ENCODE peak calls at places on chromosomes 12 and 14, in eight cellular contexts. One of them, this sample, is unnamed.

GRCh38 chr12:87439990-87440827 is 589.0 kb downstream of the C12orf50 start:
- DNase-seq in CD4-positive, CD25-positive, alpha-beta regulatory T cell: no peak
- DNase-seq in hypothalamus: no peak
- DNase-seq in stimulated activated CD4-positive, alpha-beta T cell treated with anti-CD3 and anti-CD28 coated beads, Interleukin-1b, Interleukin-23, amount 100 ng/mL, for 24 hours: no peak
- DNase-seq in AG08395: peak
- DNase-seq in left ventricle myocardium inferior: no peak
- DNase-seq in upper lobe of right lung: no peak
- DNase-seq in mesothelial cell of epicardium: no peak
- DNase-seq in this sample: no peak

GRCh38 chr12:132275110-132275531 is 54.3 kb downstream of the GALNT9 start:
- DNase-seq in CD4-positive, CD25-positive, alpha-beta regulatory T cell: no peak
- DNase-seq in hypothalamus: no peak
- DNase-seq in stimulated activated CD4-positive, alpha-beta T cell treated with anti-CD3 and anti-CD28 coated beads, Interleukin-1b, Interleukin-23, amount 100 ng/mL, for 24 hours: no peak
- DNase-seq in AG08395: peak
- DNase-seq in left ventricle myocardium inferior: no peak
- DNase-seq in upper lobe of right lung: no peak
- DNase-seq in mesothelial cell of epicardium: no peak
- DNase-seq in this sample: peak

GRCh38 chr12:105204916-105205315 is 31.1 kb downstream of the APPL2 start:
- DNase-seq in CD4-positive, CD25-positive, alpha-beta regulatory T cell: no peak
- DNase-seq in hypothalamus: no peak
- DNase-seq in stimulated activated CD4-positive, alpha-beta T cell treated with anti-CD3 and anti-CD28 coated beads, Interleukin-1b, Interleukin-23, amount 100 ng/mL, for 24 hours: peak
- DNase-seq in AG08395: peak
- DNase-seq in left ventricle myocardium inferior: no peak
- DNase-seq in upper lobe of right lung: no peak
- DNase-seq in mesothelial cell of epicardium: no peak
- DNase-seq in this sample: no peak

GRCh38 chr12:121637231-121637914 is 11.0 kb downstream of the ORAI1 start:
- DNase-seq in CD4-positive, CD25-positive, alpha-beta regulatory T cell: peak
- DNase-seq in hypothalamus: peak
- DNase-seq in stimulated activated CD4-positive, alpha-beta T cell treated with anti-CD3 and anti-CD28 coated beads, Interleukin-1b, Interleukin-23, amount 100 ng/mL, for 24 hours: peak
- DNase-seq in AG08395: no peak
- DNase-seq in left ventricle myocardium inferior: no peak
- DNase-seq in upper lobe of right lung: peak
- DNase-seq in mesothelial cell of epicardium: no peak
- DNase-seq in this sample: peak

GRCh38 chr12:68798880-68799229 is 9.1 kb upstream of the MDM2 start:
- DNase-seq in CD4-positive, CD25-positive, alpha-beta regulatory T cell: no peak
- DNase-seq in hypothalamus: no peak
- DNase-seq in stimulated activated CD4-positive, alpha-beta T cell treated with anti-CD3 and anti-CD28 coated beads, Interleukin-1b, Interleukin-23, amount 100 ng/mL, for 24 hours: no peak
- DNase-seq in AG08395: no peak
- DNase-seq in left ventricle myocardium inferior: no peak
- DNase-seq in upper lobe of right lung: no peak
- DNase-seq in mesothelial cell of epicardium: no peak
- DNase-seq in this sample: no peak

GRCh38 chr12:113310489-113310888 is 24.4 kb downstream of the SLC8B1 start:
- DNase-seq in CD4-positive, CD25-positive, alpha-beta regulatory T cell: peak
- DNase-seq in hypothalamus: no peak
- DNase-seq in stimulated activated CD4-positive, alpha-beta T cell treated with anti-CD3 and anti-CD28 coated beads, Interleukin-1b, Interleukin-23, amount 100 ng/mL, for 24 hours: no peak
- DNase-seq in AG08395: no peak
- DNase-seq in left ventricle myocardium inferior: no peak
- DNase-seq in upper lobe of right lung: no peak
- DNase-seq in mesothelial cell of epicardium: no peak
- DNase-seq in this sample: peak

GRCh38 chr12:94998322-94998721 is 5.2 kb downstream of the NDUFA12 start:
- DNase-seq in CD4-positive, CD25-positive, alpha-beta regulatory T cell: no peak
- DNase-seq in hypothalamus: no peak
- DNase-seq in stimulated activated CD4-positive, alpha-beta T cell treated with anti-CD3 and anti-CD28 coated beads, Interleukin-1b, Interleukin-23, amount 100 ng/mL, for 24 hours: no peak
- DNase-seq in AG08395: no peak
- DNase-seq in left ventricle myocardium inferior: no peak
- DNase-seq in upper lobe of right lung: no peak
- DNase-seq in mesothelial cell of epicardium: no peak
- DNase-seq in this sample: no peak

GRCh38 chr14:64928239-64929002 is 14.1 kb downstream of the GPX2 start:
- DNase-seq in CD4-positive, CD25-positive, alpha-beta regulatory T cell: peak
- DNase-seq in hypothalamus: no peak
- DNase-seq in stimulated activated CD4-positive, alpha-beta T cell treated with anti-CD3 and anti-CD28 coated beads, Interleukin-1b, Interleukin-23, amount 100 ng/mL, for 24 hours: no peak
- DNase-seq in AG08395: no peak
- DNase-seq in left ventricle myocardium inferior: no peak
- DNase-seq in upper lobe of right lung: no peak
- DNase-seq in mesothelial cell of epicardium: no peak
- DNase-seq in this sample: peak

GRCh38 chr14:70008457-70008856 is 129.2 kb downstream of the SMOC1 start:
- DNase-seq in CD4-positive, CD25-positive, alpha-beta regulatory T cell: no peak
- DNase-seq in hypothalamus: no peak
- DNase-seq in stimulated activated CD4-positive, alpha-beta T cell treated with anti-CD3 and anti-CD28 coated beads, Interleukin-1b, Interleukin-23, amount 100 ng/mL, for 24 hours: no peak
- DNase-seq in AG08395: no peak
- DNase-seq in left ventricle myocardium inferior: no peak
- DNase-seq in upper lobe of right lung: no peak
- DNase-seq in mesothelial cell of epicardium: no peak
- DNase-seq in this sample: no peak

GRCh38 chr12:92242917-92243316 is 97.3 kb upstream of the BTG1 start:
- DNase-seq in CD4-positive, CD25-positive, alpha-beta regulatory T cell: no peak
- DNase-seq in hypothalamus: no peak
- DNase-seq in stimulated activated CD4-positive, alpha-beta T cell treated with anti-CD3 and anti-CD28 coated beads, Interleukin-1b, Interleukin-23, amount 100 ng/mL, for 24 hours: no peak
- DNase-seq in AG08395: peak
- DNase-seq in left ventricle myocardium inferior: no peak
- DNase-seq in upper lobe of right lung: no peak
- DNase-seq in mesothelial cell of epicardium: no peak
- DNase-seq in this sample: no peak

GRCh38 chr12:111687255-111687654 is 1.4 kb downstream of the ACAD10 start:
- DNase-seq in CD4-positive, CD25-positive, alpha-beta regulatory T cell: peak
- DNase-seq in hypothalamus: no peak
- DNase-seq in stimulated activated CD4-positive, alpha-beta T cell treated with anti-CD3 and anti-CD28 coated beads, Interleukin-1b, Interleukin-23, amount 100 ng/mL, for 24 hours: no peak
- DNase-seq in AG08395: no peak
- DNase-seq in left ventricle myocardium inferior: no peak
- DNase-seq in upper lobe of right lung: no peak
- DNase-seq in mesothelial cell of epicardium: no peak
- DNase-seq in this sample: peak

GRCh38 chr12:111024205-111024794 is 103.9 kb upstream of the MYL2 start:
- DNase-seq in CD4-positive, CD25-positive, alpha-beta regulatory T cell: peak
- DNase-seq in hypothalamus: peak
- DNase-seq in stimulated activated CD4-positive, alpha-beta T cell treated with anti-CD3 and anti-CD28 coated beads, Interleukin-1b, Interleukin-23, amount 100 ng/mL, for 24 hours: peak
- DNase-seq in AG08395: peak
- DNase-seq in left ventricle myocardium inferior: peak
- DNase-seq in upper lobe of right lung: peak
- DNase-seq in mesothelial cell of epicardium: peak
- DNase-seq in this sample: no peak

GRCh38 chr12:55965240-55965639 is 602 bp downstream of the PMEL start:
- DNase-seq in CD4-positive, CD25-positive, alpha-beta regulatory T cell: no peak
- DNase-seq in hypothalamus: no peak
- DNase-seq in stimulated activated CD4-positive, alpha-beta T cell treated with anti-CD3 and anti-CD28 coated beads, Interleukin-1b, Interleukin-23, amount 100 ng/mL, for 24 hours: no peak
- DNase-seq in AG08395: no peak
- DNase-seq in left ventricle myocardium inferior: no peak
- DNase-seq in upper lobe of right lung: no peak
- DNase-seq in mesothelial cell of epicardium: no peak
- DNase-seq in this sample: no peak

GRCh38 chr12:68980476-68981212 is 47.7 kb upstream of the CPM start:
- DNase-seq in CD4-positive, CD25-positive, alpha-beta regulatory T cell: no peak
- DNase-seq in hypothalamus: no peak
- DNase-seq in stimulated activated CD4-positive, alpha-beta T cell treated with anti-CD3 and anti-CD28 coated beads, Interleukin-1b, Interleukin-23, amount 100 ng/mL, for 24 hours: no peak
- DNase-seq in AG08395: no peak
- DNase-seq in left ventricle myocardium inferior: no peak
- DNase-seq in upper lobe of right lung: no peak
- DNase-seq in mesothelial cell of epicardium: no peak
- DNase-seq in this sample: no peak

GRCh38 chr14:100012478-100012925 is 52.7 kb upstream of the EVL start:
- DNase-seq in CD4-positive, CD25-positive, alpha-beta regulatory T cell: peak
- DNase-seq in hypothalamus: no peak
- DNase-seq in stimulated activated CD4-positive, alpha-beta T cell treated with anti-CD3 and anti-CD28 coated beads, Interleukin-1b, Interleukin-23, amount 100 ng/mL, for 24 hours: no peak
- DNase-seq in AG08395: peak
- DNase-seq in left ventricle myocardium inferior: no peak
- DNase-seq in upper lobe of right lung: no peak
- DNase-seq in mesothelial cell of epicardium: no peak
- DNase-seq in this sample: peak

GRCh38 chr14:28382460-28383220 is 383.9 kb upstream of the FOXG1 start:
- DNase-seq in CD4-positive, CD25-positive, alpha-beta regulatory T cell: no peak
- DNase-seq in hypothalamus: no peak
- DNase-seq in stimulated activated CD4-positive, alpha-beta T cell treated with anti-CD3 and anti-CD28 coated beads, Interleukin-1b, Interleukin-23, amount 100 ng/mL, for 24 hours: no peak
- DNase-seq in AG08395: no peak
- DNase-seq in left ventricle myocardium inferior: no peak
- DNase-seq in upper lobe of right lung: no peak
- DNase-seq in mesothelial cell of epicardium: no peak
- DNase-seq in this sample: no peak

GRCh38 chr14:78412475-78412874 is 242.3 kb downstream of the NRXN3 start:
- DNase-seq in CD4-positive, CD25-positive, alpha-beta regulatory T cell: no peak
- DNase-seq in hypothalamus: no peak
- DNase-seq in stimulated activated CD4-positive, alpha-beta T cell treated with anti-CD3 and anti-CD28 coated beads, Interleukin-1b, Interleukin-23, amount 100 ng/mL, for 24 hours: no peak
- DNase-seq in AG08395: no peak
- DNase-seq in left ventricle myocardium inferior: no peak
- DNase-seq in upper lobe of right lung: no peak
- DNase-seq in mesothelial cell of epicardium: no peak
- DNase-seq in this sample: no peak

GRCh38 chr12:74412607-74413230 is 124.9 kb upstream of the ATXN7L3B start:
- DNase-seq in CD4-positive, CD25-positive, alpha-beta regulatory T cell: peak
- DNase-seq in hypothalamus: no peak
- DNase-seq in stimulated activated CD4-positive, alpha-beta T cell treated with anti-CD3 and anti-CD28 coated beads, Interleukin-1b, Interleukin-23, amount 100 ng/mL, for 24 hours: no peak
- DNase-seq in AG08395: no peak
- DNase-seq in left ventricle myocardium inferior: no peak
- DNase-seq in upper lobe of right lung: no peak
- DNase-seq in mesothelial cell of epicardium: no peak
- DNase-seq in this sample: peak

GRCh38 chr12:122834229-122834920 is 882 bp upstream of the HIP1R start:
- DNase-seq in CD4-positive, CD25-positive, alpha-beta regulatory T cell: peak
- DNase-seq in hypothalamus: peak
- DNase-seq in stimulated activated CD4-positive, alpha-beta T cell treated with anti-CD3 and anti-CD28 coated beads, Interleukin-1b, Interleukin-23, amount 100 ng/mL, for 24 hours: no peak
- DNase-seq in AG08395: peak
- DNase-seq in left ventricle myocardium inferior: no peak
- DNase-seq in upper lobe of right lung: no peak
- DNase-seq in mesothelial cell of epicardium: no peak
- DNase-seq in this sample: no peak

GRCh38 chr12:118302053-118302452 is 70.7 kb downstream of the TAOK3 start:
- DNase-seq in CD4-positive, CD25-positive, alpha-beta regulatory T cell: no peak
- DNase-seq in hypothalamus: no peak
- DNase-seq in stimulated activated CD4-positive, alpha-beta T cell treated with anti-CD3 and anti-CD28 coated beads, Interleukin-1b, Interleukin-23, amount 100 ng/mL, for 24 hours: no peak
- DNase-seq in AG08395: peak
- DNase-seq in left ventricle myocardium inferior: no peak
- DNase-seq in upper lobe of right lung: no peak
- DNase-seq in mesothelial cell of epicardium: no peak
- DNase-seq in this sample: no peak

GRCh38 chr12:106984588-106985137 is 2.3 kb downstream of the MTERF2 start:
- DNase-seq in CD4-positive, CD25-positive, alpha-beta regulatory T cell: no peak
- DNase-seq in hypothalamus: no peak
- DNase-seq in stimulated activated CD4-positive, alpha-beta T cell treated with anti-CD3 and anti-CD28 coated beads, Interleukin-1b, Interleukin-23, amount 100 ng/mL, for 24 hours: no peak
- DNase-seq in AG08395: no peak
- DNase-seq in left ventricle myocardium inferior: no peak
- DNase-seq in upper lobe of right lung: no peak
- DNase-seq in mesothelial cell of epicardium: no peak
- DNase-seq in this sample: no peak

GRCh38 chr12:47740536-47741339 is 15.4 kb upstream of the ENDOU start:
- DNase-seq in CD4-positive, CD25-positive, alpha-beta regulatory T cell: no peak
- DNase-seq in hypothalamus: no peak
- DNase-seq in stimulated activated CD4-positive, alpha-beta T cell treated with anti-CD3 and anti-CD28 coated beads, Interleukin-1b, Interleukin-23, amount 100 ng/mL, for 24 hours: no peak
- DNase-seq in AG08395: no peak
- DNase-seq in left ventricle myocardium inferior: no peak
- DNase-seq in upper lobe of right lung: no peak
- DNase-seq in mesothelial cell of epicardium: no peak
- DNase-seq in this sample: no peak

GRCh38 chr14:35222324-35222723 is 69.9 kb upstream of the PSMA6 start:
- DNase-seq in CD4-positive, CD25-positive, alpha-beta regulatory T cell: no peak
- DNase-seq in hypothalamus: no peak
- DNase-seq in stimulated activated CD4-positive, alpha-beta T cell treated with anti-CD3 and anti-CD28 coated beads, Interleukin-1b, Interleukin-23, amount 100 ng/mL, for 24 hours: no peak
- DNase-seq in AG08395: no peak
- DNase-seq in left ventricle myocardium inferior: no peak
- DNase-seq in upper lobe of right lung: no peak
- DNase-seq in mesothelial cell of epicardium: no peak
- DNase-seq in this sample: no peak

GRCh38 chr12:124191024-124191359 is 103.9 kb upstream of the RFLNA start:
- DNase-seq in CD4-positive, CD25-positive, alpha-beta regulatory T cell: peak
- DNase-seq in hypothalamus: no peak
- DNase-seq in stimulated activated CD4-positive, alpha-beta T cell treated with anti-CD3 and anti-CD28 coated beads, Interleukin-1b, Interleukin-23, amount 100 ng/mL, for 24 hours: no peak
- DNase-seq in AG08395: peak
- DNase-seq in left ventricle myocardium inferior: no peak
- DNase-seq in upper lobe of right lung: no peak
- DNase-seq in mesothelial cell of epicardium: no peak
- DNase-seq in this sample: peak

GRCh38 chr14:37246427-37246829 is 48.7 kb downstream of the MIPOL1 start:
- DNase-seq in CD4-positive, CD25-positive, alpha-beta regulatory T cell: peak
- DNase-seq in hypothalamus: no peak
- DNase-seq in stimulated activated CD4-positive, alpha-beta T cell treated with anti-CD3 and anti-CD28 coated beads, Interleukin-1b, Interleukin-23, amount 100 ng/mL, for 24 hours: no peak
- DNase-seq in AG08395: peak
- DNase-seq in left ventricle myocardium inferior: no peak
- DNase-seq in upper lobe of right lung: no peak
- DNase-seq in mesothelial cell of epicardium: no peak
- DNase-seq in this sample: peak

GRCh38 chr12:32918890-32919791 is 22.6 kb upstream of the PKP2 start:
- DNase-seq in CD4-positive, CD25-positive, alpha-beta regulatory T cell: no peak
- DNase-seq in hypothalamus: no peak
- DNase-seq in stimulated activated CD4-positive, alpha-beta T cell treated with anti-CD3 and anti-CD28 coated beads, Interleukin-1b, Interleukin-23, amount 100 ng/mL, for 24 hours: no peak
- DNase-seq in AG08395: no peak
- DNase-seq in left ventricle myocardium inferior: no peak
- DNase-seq in upper lobe of right lung: no peak
- DNase-seq in mesothelial cell of epicardium: no peak
- DNase-seq in this sample: peak

GRCh38 chr12:9341260-9341585 is 133.0 kb upstream of the PZP start:
- DNase-seq in CD4-positive, CD25-positive, alpha-beta regulatory T cell: peak
- DNase-seq in hypothalamus: no peak
- DNase-seq in stimulated activated CD4-positive, alpha-beta T cell treated with anti-CD3 and anti-CD28 coated beads, Interleukin-1b, Interleukin-23, amount 100 ng/mL, for 24 hours: no peak
- DNase-seq in AG08395: no peak
- DNase-seq in left ventricle myocardium inferior: no peak
- DNase-seq in upper lobe of right lung: no peak
- DNase-seq in mesothelial cell of epicardium: no peak
- DNase-seq in this sample: peak

GRCh38 chr12:124995200-124995961 is 1.9 kb downstream of the BRI3BP start:
- DNase-seq in CD4-positive, CD25-positive, alpha-beta regulatory T cell: peak
- DNase-seq in hypothalamus: no peak
- DNase-seq in stimulated activated CD4-positive, alpha-beta T cell treated with anti-CD3 and anti-CD28 coated beads, Interleukin-1b, Interleukin-23, amount 100 ng/mL, for 24 hours: no peak
- DNase-seq in AG08395: no peak
- DNase-seq in left ventricle myocardium inferior: no peak
- DNase-seq in upper lobe of right lung: no peak
- DNase-seq in mesothelial cell of epicardium: no peak
- DNase-seq in this sample: no peak

GRCh38 chr12:130752692-130753230 is 36.7 kb upstream of the RIMBP2 start:
- DNase-seq in CD4-positive, CD25-positive, alpha-beta regulatory T cell: no peak
- DNase-seq in hypothalamus: no peak
- DNase-seq in stimulated activated CD4-positive, alpha-beta T cell treated with anti-CD3 and anti-CD28 coated beads, Interleukin-1b, Interleukin-23, amount 100 ng/mL, for 24 hours: no peak
- DNase-seq in AG08395: no peak
- DNase-seq in left ventricle myocardium inferior: no peak
- DNase-seq in upper lobe of right lung: no peak
- DNase-seq in mesothelial cell of epicardium: no peak
- DNase-seq in this sample: no peak

GRCh38 chr12:12265571-12266388 is 1.1 kb downstream of the LRP6 start:
- DNase-seq in CD4-positive, CD25-positive, alpha-beta regulatory T cell: peak
- DNase-seq in hypothalamus: no peak
- DNase-seq in stimulated activated CD4-positive, alpha-beta T cell treated with anti-CD3 and anti-CD28 coated beads, Interleukin-1b, Interleukin-23, amount 100 ng/mL, for 24 hours: no peak
- DNase-seq in AG08395: peak
- DNase-seq in left ventricle myocardium inferior: no peak
- DNase-seq in upper lobe of right lung: no peak
- DNase-seq in mesothelial cell of epicardium: no peak
- DNase-seq in this sample: no peak

GRCh38 chr12:124567035-124567672 is at the start of gene NCOR2:
- DNase-seq in CD4-positive, CD25-positive, alpha-beta regulatory T cell: peak
- DNase-seq in hypothalamus: no peak
- DNase-seq in stimulated activated CD4-positive, alpha-beta T cell treated with anti-CD3 and anti-CD28 coated beads, Interleukin-1b, Interleukin-23, amount 100 ng/mL, for 24 hours: peak
- DNase-seq in AG08395: no peak
- DNase-seq in left ventricle myocardium inferior: no peak
- DNase-seq in upper lobe of right lung: peak
- DNase-seq in mesothelial cell of epicardium: no peak
- DNase-seq in this sample: no peak

GRCh38 chr12:75294797-75295196 is 35.3 kb downstream of the CAPS2 start:
- DNase-seq in CD4-positive, CD25-positive, alpha-beta regulatory T cell: no peak
- DNase-seq in hypothalamus: no peak
- DNase-seq in stimulated activated CD4-positive, alpha-beta T cell treated with anti-CD3 and anti-CD28 coated beads, Interleukin-1b, Interleukin-23, amount 100 ng/mL, for 24 hours: no peak
- DNase-seq in AG08395: no peak
- DNase-seq in left ventricle myocardium inferior: no peak
- DNase-seq in upper lobe of right lung: no peak
- DNase-seq in mesothelial cell of epicardium: no peak
- DNase-seq in this sample: no peak

GRCh38 chr14:54450535-54450934 is 9.4 kb upstream of the CNIH1 start:
- DNase-seq in CD4-positive, CD25-positive, alpha-beta regulatory T cell: no peak
- DNase-seq in hypothalamus: no peak
- DNase-seq in stimulated activated CD4-positive, alpha-beta T cell treated with anti-CD3 and anti-CD28 coated beads, Interleukin-1b, Interleukin-23, amount 100 ng/mL, for 24 hours: no peak
- DNase-seq in AG08395: peak
- DNase-seq in left ventricle myocardium inferior: no peak
- DNase-seq in upper lobe of right lung: no peak
- DNase-seq in mesothelial cell of epicardium: no peak
- DNase-seq in this sample: no peak

GRCh38 chr14:99731536-99732435 is 47.7 kb downstream of the CYP46A1 start:
- DNase-seq in CD4-positive, CD25-positive, alpha-beta regulatory T cell: no peak
- DNase-seq in hypothalamus: peak
- DNase-seq in stimulated activated CD4-positive, alpha-beta T cell treated with anti-CD3 and anti-CD28 coated beads, Interleukin-1b, Interleukin-23, amount 100 ng/mL, for 24 hours: no peak
- DNase-seq in AG08395: no peak
- DNase-seq in left ventricle myocardium inferior: peak
- DNase-seq in upper lobe of right lung: peak
- DNase-seq in mesothelial cell of epicardium: peak
- DNase-seq in this sample: no peak